ENCODE peak calls at places on chromosomes 6 and 20, in five cellular contexts. X, V, T, M and N are unnamed samples.

GRCh38 chr20:13260620-13261279 is 39.7 kb downstream of the ISM1 start:
- DNase-seq in X (no peak), V (no peak), T (no peak), M (no peak), N (no peak)

GRCh38 chr6:146027586-146028249 is 1.1 kb upstream of the GRM1 start:
- DNase-seq in X (no peak), V (peak), T (no peak), M (no peak), N (no peak)

GRCh38 chr20:20373046-20373706 is 5.3 kb downstream of the INSM1 start:
- DNase-seq in X (peak), V (no peak), T (peak), M (no peak), N (peak)

GRCh38 chr20:219290-220115 is 7.6 kb upstream of the DEFB129 start:
- DNase-seq in X (peak), V (peak), T (no peak), M (no peak), N (no peak)

GRCh38 chr6:80449756-80450155 is 343.3 kb downstream of the BCKDHB start:
- DNase-seq in X (no peak), V (no peak), T (no peak), M (no peak), N (no peak)

GRCh38 chr6:107536183-107536582 is 46.3 kb downstream of the SOBP start:
- DNase-seq in X (no peak), V (no peak), T (no peak), M (no peak), N (no peak)

GRCh38 chr20:52410746-52411317 is 219.3 kb upstream of the ZFP64 start:
- DNase-seq in X (peak), V (no peak), T (no peak), M (no peak), N (no peak)

GRCh38 chr20:25541676-25542075 is 43.7 kb downstream of the NINL start:
- DNase-seq in X (peak), V (no peak), T (peak), M (no peak), N (no peak)

GRCh38 chr6:121917834-121918559 is 481.5 kb upstream of the HSF2 start:
- DNase-seq in X (no peak), V (no peak), T (peak), M (no peak), N (no peak)

GRCh38 chr20:36950432-36951197 is 893 bp downstream of the SAMHD1 start:
- DNase-seq in X (peak), V (no peak), T (peak), M (peak), N (no peak)

GRCh38 chr20:48219306-48219705 is 434.0 kb upstream of the SULF2 start:
- DNase-seq in X (no peak), V (no peak), T (no peak), M (no peak), N (no peak)

GRCh38 chr6:156718647-156719394 is 58.4 kb upstream of the ARID1B start:
- DNase-seq in X (peak), V (no peak), T (no peak), M (peak), N (no peak)

GRCh38 chr6:45946887-45947286 is 68.8 kb downstream of the CLIC5 start:
- DNase-seq in X (peak), V (no peak), T (no peak), M (no peak), N (peak)

GRCh38 chr6:3748208-3748701 is 3.3 kb downstream of the PXDC1 start:
- DNase-seq in X (peak), V (peak), T (peak), M (peak), N (peak)

GRCh38 chr6:2733324-2733723 is 17.4 kb downstream of the MYLK4 start:
- DNase-seq in X (no peak), V (no peak), T (no peak), M (peak), N (no peak)

GRCh38 chr6:162864901-162865300 is 137.1 kb downstream of the PACRG start:
- DNase-seq in X (no peak), V (no peak), T (no peak), M (no peak), N (peak)

GRCh38 chr20:46076806-46077205 is 13.0 kb downstream of the NCOA5 start:
- DNase-seq in X (no peak), V (no peak), T (no peak), M (no peak), N (no peak)

GRCh38 chr6:134368670-134369069 is 50.8 kb upstream of the SGK1 start:
- DNase-seq in X (no peak), V (peak), T (no peak), M (no peak), N (no peak)

GRCh38 chr6:105058316-105058715 is 101.4 kb downstream of the LIN28B start:
- DNase-seq in X (no peak), V (no peak), T (no peak), M (no peak), N (no peak)

GRCh38 chr6:125377621-125378020 is 75.9 kb upstream of the HDDC2 start:
- DNase-seq in X (peak), V (peak), T (peak), M (no peak), N (peak)

GRCh38 chr6:102417368-102417767 is 1023.9 kb downstream of the GRIK2 start:
- DNase-seq in X (no peak), V (no peak), T (no peak), M (no peak), N (no peak)

GRCh38 chr20:33846291-33846916 is 35.3 kb downstream of the CHMP4B start:
- DNase-seq in X (peak), V (no peak), T (no peak), M (no peak), N (no peak)

GRCh38 chr6:109449789-109450673 is 5.5 kb downstream of the MICAL1 start:
- DNase-seq in X (no peak), V (no peak), T (no peak), M (no peak), N (no peak)

GRCh38 chr6:24549674-24550418 is 55.1 kb downstream of the ALDH5A1 start:
- DNase-seq in X (no peak), V (no peak), T (no peak), M (no peak), N (no peak)

GRCh38 chr6:11645016-11645415 is 107.5 kb downstream of the TMEM170B start:
- DNase-seq in X (peak), V (no peak), T (no peak), M (no peak), N (no peak)

GRCh38 chr20:61980647-61981583 is 84.8 kb downstream of the TAF4 start:
- DNase-seq in X (peak), V (peak), T (peak), M (peak), N (no peak)

GRCh38 chr6:44166591-44167184 is 8.1 kb downstream of the CAPN11 start:
- DNase-seq in X (no peak), V (no peak), T (no peak), M (no peak), N (no peak)

GRCh38 chr20:25084616-25085187 is 2.8 kb upstream of the VSX1 start:
- DNase-seq in X (no peak), V (no peak), T (no peak), M (no peak), N (no peak)

GRCh38 chr20:56422824-56423189 is 10.7 kb downstream of the CASS4 start:
- DNase-seq in X (no peak), V (no peak), T (no peak), M (no peak), N (no peak)

GRCh38 chr6:33896391-33897192 is 92.8 kb upstream of the MLN start:
- DNase-seq in X (no peak), V (no peak), T (peak), M (no peak), N (no peak)

GRCh38 chr6:109644131-109644530 is 46.9 kb downstream of the AK9 start:
- DNase-seq in X (no peak), V (no peak), T (no peak), M (no peak), N (no peak)

GRCh38 chr6:124446966-124447365 is 515.3 kb upstream of the RNF217 start:
- DNase-seq in X (no peak), V (no peak), T (no peak), M (no peak), N (no peak)

GRCh38 chr6:27667016-27667415 is 194.1 kb upstream of the ZNF184 start:
- DNase-seq in X (no peak), V (no peak), T (no peak), M (no peak), N (no peak)
- H3K4me3 ChIP-seq in X (no peak), V (no peak), T (no peak), M (no peak), N (no peak)

DNA sequence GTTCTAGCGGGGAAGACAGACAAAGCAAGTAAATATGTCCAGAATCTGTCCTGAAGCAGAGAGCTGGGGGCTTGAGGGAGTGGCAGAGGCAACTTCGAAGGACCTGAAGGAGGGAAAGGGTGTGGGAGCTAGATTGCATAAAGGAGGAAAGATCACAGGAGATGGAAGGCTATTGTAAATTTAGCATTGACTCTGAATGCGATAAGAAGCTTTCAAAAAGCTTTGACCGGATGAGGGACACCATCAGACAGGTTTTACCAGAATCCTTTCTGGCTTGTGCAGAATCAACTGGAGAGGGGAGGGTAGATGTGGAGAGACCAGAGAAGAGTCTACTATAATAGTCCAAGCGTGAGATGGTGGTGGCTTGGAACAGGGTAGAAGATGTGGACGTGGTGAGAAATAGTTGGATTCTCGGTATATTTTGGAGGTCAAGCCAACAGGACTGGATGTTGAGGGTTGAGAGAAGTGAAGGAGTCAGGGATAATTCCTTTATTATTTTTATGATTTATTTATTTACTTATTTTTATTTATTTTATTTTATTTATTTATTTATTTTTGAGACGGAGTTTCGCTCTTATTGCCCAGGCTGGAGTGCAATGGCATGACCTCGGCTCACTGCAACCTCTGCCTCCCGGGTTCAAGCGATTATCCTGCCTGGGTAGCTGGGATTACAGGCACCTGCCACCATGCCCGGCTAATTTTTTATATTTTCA is 19.9 kb upstream of the RIPOR3 start:
- DNase-seq in X (no peak), V (no peak), T (no peak), M (no peak), N (no peak)
- H3K4me3 ChIP-seq in X (no peak), V (no peak), T (no peak), M (no peak), N (no peak)

GRCh38 chr6:12967686-12968085 is 251.1 kb downstream of the PHACTR1 start:
- DNase-seq in X (no peak), V (peak), T (peak), M (no peak), N (no peak)
- H3K4me3 ChIP-seq in X (no peak), V (no peak), T (peak), M (no peak), N (no peak)

GRCh38 chr20:59608396-59608795 is 4.1 kb downstream of the PHACTR3 start:
- DNase-seq in X (no peak), V (no peak), T (no peak), M (no peak), N (no peak)
- H3K4me3 ChIP-seq in X (no peak), V (no peak), T (no peak), M (no peak), N (no peak)

DNA sequence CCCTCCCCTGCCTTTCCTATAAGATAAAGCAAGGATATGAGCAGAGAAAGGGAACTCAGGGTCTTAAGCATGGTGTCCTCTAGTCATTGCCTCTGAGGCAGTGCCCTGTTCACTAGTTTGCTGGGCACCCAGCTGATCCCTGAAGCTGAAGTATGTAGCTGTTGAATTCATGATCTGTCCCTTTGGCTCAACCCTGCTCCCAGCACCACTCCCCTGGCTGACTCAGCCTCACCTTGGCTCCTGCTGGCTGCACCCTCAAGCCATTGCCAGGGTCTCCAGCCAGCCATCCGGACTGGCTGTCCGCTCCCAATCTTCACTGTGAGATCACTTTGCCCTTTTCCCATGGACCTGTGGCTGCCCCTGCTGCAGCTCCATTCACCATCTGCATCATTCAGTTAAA is 25.9 kb upstream of the UST start:
- DNase-seq in X (no peak), V (no peak), T (no peak), M (no peak), N (no peak)
- H3K4me3 ChIP-seq in X (no peak), V (no peak), T (no peak), M (no peak), N (no peak)

GRCh38 chr6:136738178-136739057 is 53.9 kb downstream of the MAP3K5 start:
- DNase-seq in X (peak), V (no peak), T (no peak), M (no peak), N (no peak)
- H3K4me3 ChIP-seq in X (no peak), V (no peak), T (no peak), M (no peak), N (no peak)

GRCh38 chr6:41713650-41714291 is 21.6 kb downstream of the TFEB start:
- DNase-seq in X (no peak), V (no peak), T (no peak), M (peak), N (no peak)

GRCh38 chr6:41711323-41712038 is 23.9 kb downstream of the TFEB start:
- DNase-seq in X (no peak), V (no peak), T (no peak), M (no peak), N (no peak)

GRCh38 chr6:41713161-41713649 is 22.2 kb downstream of the TFEB start:
- DNase-seq in X (peak), V (no peak), T (no peak), M (peak), N (no peak)

GRCh38 chr6:41714556-41715273 is 20.7 kb downstream of the TFEB start:
- DNase-seq in X (no peak), V (no peak), T (no peak), M (no peak), N (no peak)

GRCh38 chr6:41712651-41713103 is 22.7 kb downstream of the TFEB start:
- DNase-seq in X (no peak), V (no peak), T (no peak), M (peak), N (no peak)
- H3K4me3 ChIP-seq in X (no peak), V (no peak), T (no peak), M (peak), N (no peak)

GRCh38 chr6:30358340-30358679 is 13.4 kb downstream of the RPP21 start:
- DNase-seq in X (no peak), V (no peak), T (no peak), M (no peak), N (no peak)

GRCh38 chr6:30360139-30360538 is 15.2 kb downstream of the RPP21 start:
- DNase-seq in X (no peak), V (no peak), T (no peak), M (no peak), N (no peak)

GRCh38 chr6:30359276-30359675 is 14.3 kb downstream of the RPP21 start:
- DNase-seq in X (no peak), V (no peak), T (no peak), M (no peak), N (no peak)

GRCh38 chr6:30356519-30356918 is 11.6 kb downstream of the RPP21 start:
- DNase-seq in X (no peak), V (no peak), T (no peak), M (no peak), N (no peak)

GRCh38 chr6:30357678-30358339 is 12.9 kb downstream of the RPP21 start:
- DNase-seq in X (peak), V (peak), T (peak), M (peak), N (peak)
- H3K4me3 ChIP-seq in X (peak), V (peak), T (peak), M (peak), N (peak)

GRCh38 chr20:17682103-17682888 is at the start of gene RRBP1:
- DNase-seq in X (peak), V (peak), T (peak), M (peak), N (peak)

GRCh38 chr20:17681741-17682102 is 320 bp downstream of the RRBP1 start:
- DNase-seq in X (no peak), V (no peak), T (no peak), M (no peak), N (no peak)

GRCh38 chr20:17683218-17684076 is 1.4 kb upstream of the RRBP1 start:
- DNase-seq in X (no peak), V (no peak), T (no peak), M (no peak), N (no peak)

GRCh38 chr20:17684077-17684888 is 2.2 kb upstream of the RRBP1 start:
- DNase-seq in X (no peak), V (no peak), T (no peak), M (no peak), N (no peak)

DNA sequence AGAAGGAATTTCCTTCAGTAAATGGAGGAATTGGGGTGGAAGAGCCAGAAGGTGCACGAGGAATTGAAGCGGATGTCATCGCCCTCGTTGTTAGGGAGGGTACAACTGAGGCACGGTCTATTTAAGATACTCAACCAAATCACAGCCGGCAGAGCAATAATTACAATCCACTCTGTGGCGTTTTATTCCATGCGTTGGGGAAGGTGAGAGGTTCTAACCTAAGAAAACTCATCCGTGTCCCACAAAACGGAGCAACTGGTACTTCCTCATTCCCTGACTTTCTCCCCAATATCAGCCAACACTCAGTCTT is 802 bp upstream of the RRBP1 start:
- DNase-seq in X (no peak), V (no peak), T (no peak), M (no peak), N (no peak)
- H3K4me3 ChIP-seq in X (peak), V (peak), T (peak), M (peak), N (peak)